ENCODE peak calls at places on chromosomes 6 and 20, in ten cellular contexts. K, A, X, B, H, D, P, T, Z and N are unnamed samples.

GRCh38 chr6:6556738-6557503 is 31.6 kb upstream of the LY86 start:
- DNase-seq in K (no peak), A (peak; percentile 79), X (peak; percentile 9), B (no peak), H (peak; percentile 59), D (peak; percentile 43), P (peak; percentile 39), T (peak; percentile 24), Z (no peak), N (peak; percentile 51)

GRCh38 chr6:149340200-149340599 is 22.7 kb downstream of the TAB2 start:
- DNase-seq in K (no peak), A (no peak), X (no peak), B (no peak), H (no peak), D (no peak), P (no peak), T (no peak), Z (no peak), N (no peak)

GRCh38 chr20:44098256-44098630 is 88.7 kb downstream of the JPH2 start:
- DNase-seq in K (no peak), A (no peak), X (no peak), B (no peak), H (no peak), D (no peak), P (no peak), T (no peak), Z (no peak), N (no peak)

GRCh38 chr6:111663232-111663631 is 57.6 kb upstream of the TRAF3IP2 start:
- DNase-seq in K (no peak), A (peak; percentile 46), X (no peak), B (peak; percentile 37), H (no peak), D (no peak), P (no peak), T (no peak), Z (no peak), N (peak; percentile 16)

GRCh38 chr20:34473262-34473883 is 42.8 kb upstream of the DYNLRB1 start:
- DNase-seq in K (peak; percentile 21), A (peak; percentile 56), X (peak; percentile 4), B (peak; percentile 28), H (peak; percentile 31), D (peak; percentile 49), P (peak; percentile 41), T (peak; percentile 19), Z (no peak), N (peak; percentile 86)

GRCh38 chr6:76382201-76382600 is 309.7 kb upstream of the IMPG1 start:
- DNase-seq in K (no peak), A (no peak), X (no peak), B (no peak), H (no peak), D (no peak), P (no peak), T (no peak), Z (no peak), N (no peak)

GRCh38 chr6:37033255-37033654 is 27.8 kb downstream of the FGD2 start:
- DNase-seq in K (no peak), A (no peak), X (no peak), B (no peak), H (no peak), D (no peak), P (no peak), T (no peak), Z (no peak), N (peak; percentile 51)

GRCh38 chr6:134683783-134684765 is 265.8 kb downstream of the ALDH8A1 start:
- DNase-seq in K (no peak), A (no peak), X (no peak), B (no peak), H (no peak), D (no peak), P (no peak), T (no peak), Z (no peak), N (peak; percentile 70)

GRCh38 chr20:4787069-4787468 is 65.4 kb downstream of the PRND start:
- DNase-seq in K (no peak), A (no peak), X (no peak), B (no peak), H (no peak), D (no peak), P (no peak), T (no peak), Z (no peak), N (peak; percentile 82)

GRCh38 chr6:70520575-70520974 is 46.2 kb upstream of the SDHAF4 start:
- DNase-seq in K (no peak), A (no peak), X (no peak), B (no peak), H (no peak), D (no peak), P (peak; percentile 11), T (no peak), Z (no peak), N (peak; percentile 37)

GRCh38 chr20:63856111-63856511 is 5.2 kb upstream of the ABHD16B start:
- DNase-seq in K (no peak), A (peak; percentile 65), X (no peak), B (peak; percentile 45), H (no peak), D (no peak), P (no peak), T (no peak), Z (no peak), N (no peak)

GRCh38 chr6:32852844-32853540 is 512 bp downstream of the TAP1 start:
- DNase-seq in K (peak; percentile 53), A (peak; percentile 42), X (peak; percentile 52), B (peak; percentile 56), H (peak; percentile 35), D (peak; percentile 46), P (peak; percentile 53), T (peak; percentile 35), Z (peak; percentile 47), N (peak; percentile 67)

GRCh38 chr6:80438728-80439127 is 332.3 kb downstream of the BCKDHB start:
- DNase-seq in K (no peak), A (no peak), X (no peak), B (no peak), H (peak; percentile 81), D (no peak), P (no peak), T (no peak), Z (no peak), N (peak; percentile 95)

GRCh38 chr6:24078200-24078599 is 47.8 kb upstream of the NRSN1 start:
- DNase-seq in K (no peak), A (no peak), X (no peak), B (no peak), H (no peak), D (no peak), P (no peak), T (no peak), Z (no peak), N (peak; percentile 78)

GRCh38 chr6:99471638-99472037 is 43.6 kb downstream of the USP45 start:
- DNase-seq in K (no peak), A (no peak), X (no peak), B (no peak), H (no peak), D (no peak), P (no peak), T (no peak), Z (no peak), N (no peak)

GRCh38 chr6:99467509-99468106 is 42.5 kb upstream of the PNISR start:
- DNase-seq in K (no peak), A (no peak), X (no peak), B (no peak), H (peak; percentile 43), D (no peak), P (no peak), T (no peak), Z (no peak), N (peak; percentile 65)
- H3K27ac ChIP-seq in K (no peak overlapping the region), A (no peak overlapping the region), X (no peak overlapping the region), B (no peak overlapping the region), H (no peak overlapping the region), D (no peak overlapping the region), P (no peak overlapping the region), T (no peak overlapping the region), Z (no peak overlapping the region), N (no peak overlapping the region)

DNA sequence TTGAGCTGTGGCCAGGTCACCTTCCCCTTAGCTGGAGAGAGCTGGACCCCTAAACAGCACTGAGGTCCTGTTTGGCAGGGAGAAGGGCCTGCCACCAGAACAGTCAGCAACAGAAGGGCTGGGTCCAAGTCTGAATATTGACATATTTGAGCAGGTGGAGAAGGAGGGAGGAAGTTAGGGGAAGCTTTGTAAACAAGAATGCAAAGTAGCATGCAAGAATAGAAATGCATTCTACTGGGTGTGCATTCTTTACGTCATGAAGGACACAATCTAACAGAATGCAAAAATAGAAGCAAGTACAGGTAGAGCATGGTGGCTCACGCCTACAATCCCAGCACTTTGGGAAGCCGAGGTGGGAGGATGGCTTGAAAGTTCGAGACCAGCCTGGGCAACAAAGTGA is 100.5 kb downstream of the QRSL1 start:
- DNase-seq in K (no peak), A (no peak), X (no peak), B (no peak), H (no peak), D (no peak), P (no peak), T (no peak), Z (no peak), N (no peak)
- H3K27ac ChIP-seq in K (no peak overlapping the region), A (no peak overlapping the region), X (no peak overlapping the region), B (no peak overlapping the region), H (no peak overlapping the region), D (no peak overlapping the region), P (no peak overlapping the region), T (no peak overlapping the region), Z (no peak overlapping the region), N (no peak overlapping the region)

DNA sequence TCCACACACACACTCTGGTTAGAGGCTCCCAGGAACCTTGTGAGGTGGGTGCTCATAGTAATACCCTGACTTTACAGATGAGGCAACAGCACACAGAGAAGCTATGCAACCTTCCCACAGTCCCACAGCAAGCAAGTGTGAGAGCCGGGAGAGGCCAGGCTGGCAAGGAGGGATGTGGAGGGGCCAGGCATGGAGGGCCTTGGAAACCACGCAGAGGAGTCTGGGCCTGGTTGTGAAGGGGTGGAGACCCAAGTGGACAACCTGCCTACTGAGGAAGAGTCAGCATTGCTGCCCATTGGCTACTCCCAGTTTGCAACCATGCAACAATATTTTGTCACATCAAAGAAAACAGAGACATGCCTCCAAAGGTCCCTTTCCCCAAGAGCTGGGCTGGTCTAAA is 68.5 kb downstream of the NOL4L start:
- DNase-seq in K (no peak), A (no peak), X (no peak), B (no peak), H (no peak), D (no peak), P (no peak), T (no peak), Z (no peak), N (no peak)
- H3K27ac ChIP-seq in K (no peak overlapping the region), A (no peak overlapping the region), X (peak overlapping the region; percentile 10), B (no peak overlapping the region), H (no peak overlapping the region), D (peak overlapping the region; percentile 38), P (no peak overlapping the region), T (no peak overlapping the region), Z (peak overlapping the region; percentile 29), N (no peak overlapping the region)

GRCh38 chr6:33898771-33899170 is 95.0 kb upstream of the MLN start:
- DNase-seq in K (no peak), A (no peak), X (no peak), B (no peak), H (no peak), D (no peak), P (no peak), T (no peak), Z (no peak), N (no peak)
- H3K27ac ChIP-seq in K (no peak overlapping the region), A (no peak overlapping the region), X (no peak overlapping the region), B (no peak overlapping the region), H (no peak overlapping the region), D (no peak overlapping the region), P (no peak overlapping the region), T (no peak overlapping the region), Z (no peak overlapping the region), N (no peak overlapping the region)